ENCODE peak calls at places on chromosomes 4 and X, in six cellular contexts. N is H9, V is PC-3, E is left lung, A is PC-9, Q is tibial artery. G is an unnamed sample. For H3K9me3, the result is how much of the 10 kb centered on the place peaks cover.

GRCh38 chrX:129600981-129601424 is 53.8 kb downstream of the APLN start:
- DNase-seq in N (no peak), V (peak), E (no peak), A (no peak), Q (no peak), G (no peak)

GRCh38 chr4:184896868-184897715 is 71.3 kb upstream of the ACSL1 start:
- DNase-seq in N (no peak), V (no peak), E (peak), A (no peak), Q (no peak), G (no peak)

GRCh38 chr4:109629775-109630174 is 69.7 kb downstream of the MCUB start:
- DNase-seq in N (no peak), V (peak), E (no peak), A (no peak), Q (no peak), G (no peak)

GRCh38 chr4:53019485-53020382 is 157.6 kb downstream of the RASL11B start:
- DNase-seq in N (no peak), V (peak), E (no peak), A (no peak), Q (no peak), G (no peak)

GRCh38 chrX:119783026-119783425 is 8.4 kb downstream of the RPL39 start:
- DNase-seq in N (no peak), V (no peak), E (no peak), A (no peak), Q (no peak), G (no peak)

GRCh38 chr4:187565416-187565815 is 430.2 kb upstream of the ZFP42 start:
- DNase-seq in N (peak), V (no peak), E (no peak), A (no peak), Q (no peak), G (no peak)

GRCh38 chr4:85784947-85785346 is 310.0 kb downstream of the ARHGAP24 start:
- DNase-seq in N (no peak), V (no peak), E (no peak), A (no peak), Q (no peak), G (no peak)

GRCh38 chrX:133444952-133445831 is 29.9 kb upstream of the GPC4 start:
- DNase-seq in N (peak), V (peak), E (no peak), A (peak), Q (no peak), G (no peak)

GRCh38 chrX:7263961-7264360 is 116.0 kb upstream of the PUDP start:
- DNase-seq in N (no peak), V (peak), E (no peak), A (peak), Q (no peak), G (no peak)

GRCh38 chr4:83386931-83387897 is 52.6 kb upstream of the HPSE start:
- DNase-seq in N (peak), V (peak), E (no peak), A (no peak), Q (no peak), G (no peak)

GRCh38 chrX:86021652-86022289 is 25.6 kb downstream of the CHM start:
- DNase-seq in N (no peak), V (no peak), E (no peak), A (no peak), Q (no peak), G (no peak)

GRCh38 chr4:87220094-87220831 is at the start of gene KLHL8:
- DNase-seq in N (peak), V (peak), E (peak), A (peak), Q (peak), G (peak)

GRCh38 chr4:159966741-159967140 is 863.9 kb downstream of the RAPGEF2 start:
- DNase-seq in N (no peak), V (no peak), E (peak), A (no peak), Q (no peak), G (no peak)

DNA sequence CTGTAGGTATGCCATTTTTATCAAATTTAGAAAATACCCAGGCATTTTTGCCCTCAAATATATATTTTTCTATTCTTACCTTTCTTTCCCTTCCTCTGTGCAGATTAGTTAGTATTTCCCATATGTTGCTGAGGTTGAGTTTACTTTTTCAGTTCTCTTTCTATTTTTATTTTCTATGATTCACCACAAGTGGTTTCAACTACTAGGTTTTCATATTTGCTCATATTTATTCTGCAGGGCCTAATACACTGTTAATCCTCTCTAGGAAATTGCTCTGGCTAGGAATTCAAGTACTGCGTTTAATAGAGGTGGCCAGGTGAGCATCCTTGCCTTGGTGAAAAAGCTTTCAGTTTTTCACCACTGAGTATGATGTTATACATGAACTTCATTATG is 1535.3 kb upstream of the PCDH10 start:
- DNase-seq in N (no peak), V (no peak), E (no peak), A (no peak), Q (no peak), G (no peak)
- H3K27ac ChIP-seq in N (no peak), V (no peak), E (no peak), A (no peak), Q (no peak), G (no peak)

GRCh38 chr4:2265113-2266110 is 3.5 kb upstream of the MXD4 start:
- DNase-seq in N (no peak), V (no peak), E (peak), A (no peak), Q (no peak), G (peak)
- TF ChIP-seq CTCF in N (no peak), V (no peak), E (no peak), A (no peak), Q (no peak), G (no peak)

DNA sequence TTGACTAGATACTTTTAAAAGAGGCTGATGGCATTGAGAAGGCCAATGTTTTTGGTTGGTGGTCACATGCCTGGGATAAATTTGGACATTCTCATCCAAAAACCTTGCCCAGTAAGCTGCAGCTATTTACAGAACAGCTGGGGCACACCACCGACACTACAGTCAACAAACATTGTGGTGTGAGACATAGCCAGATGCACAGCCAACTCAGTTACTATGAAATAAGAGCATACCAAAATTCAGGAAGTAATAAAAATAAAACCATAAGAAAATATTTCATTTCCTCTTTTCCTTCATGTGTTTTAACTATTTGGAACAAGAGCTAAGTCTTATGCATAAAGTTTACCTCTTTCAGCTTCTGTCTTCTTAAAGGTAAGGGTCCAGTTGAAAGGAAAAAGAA is 8.8 kb downstream of the PPM1K start:
- DNase-seq in N (no peak), V (peak), E (no peak), A (no peak), Q (no peak), G (no peak)
- H3K9me3 ChIP-seq in N (under half), V (under half), E (under half), A (under half), Q (under half), G (under half)

DNA sequence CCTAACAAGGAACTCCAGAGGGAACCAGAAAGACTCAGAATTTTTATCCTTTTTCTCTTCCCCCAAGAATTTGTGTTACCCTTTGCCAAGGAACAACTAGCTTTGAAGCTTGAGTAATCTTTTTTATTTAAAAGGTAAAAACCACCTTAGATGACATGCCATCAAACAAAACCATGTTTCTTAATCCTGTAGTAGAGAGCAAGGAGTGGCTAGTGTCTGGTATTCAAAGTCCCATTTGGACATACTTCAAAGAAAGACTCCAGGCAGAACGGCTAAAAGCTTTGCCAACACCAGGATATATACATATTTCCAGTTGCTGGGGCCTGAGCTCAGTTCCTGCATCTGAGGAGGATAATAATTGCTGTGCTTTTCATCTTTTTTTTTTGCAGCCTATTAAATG is 109.2 kb upstream of the DDIT4L start:
- DNase-seq in N (no peak), V (no peak), E (no peak), A (no peak), Q (no peak), G (no peak)
- H3K27ac ChIP-seq in N (no peak), V (no peak), E (no peak), A (no peak), Q (peak), G (peak)

DNA sequence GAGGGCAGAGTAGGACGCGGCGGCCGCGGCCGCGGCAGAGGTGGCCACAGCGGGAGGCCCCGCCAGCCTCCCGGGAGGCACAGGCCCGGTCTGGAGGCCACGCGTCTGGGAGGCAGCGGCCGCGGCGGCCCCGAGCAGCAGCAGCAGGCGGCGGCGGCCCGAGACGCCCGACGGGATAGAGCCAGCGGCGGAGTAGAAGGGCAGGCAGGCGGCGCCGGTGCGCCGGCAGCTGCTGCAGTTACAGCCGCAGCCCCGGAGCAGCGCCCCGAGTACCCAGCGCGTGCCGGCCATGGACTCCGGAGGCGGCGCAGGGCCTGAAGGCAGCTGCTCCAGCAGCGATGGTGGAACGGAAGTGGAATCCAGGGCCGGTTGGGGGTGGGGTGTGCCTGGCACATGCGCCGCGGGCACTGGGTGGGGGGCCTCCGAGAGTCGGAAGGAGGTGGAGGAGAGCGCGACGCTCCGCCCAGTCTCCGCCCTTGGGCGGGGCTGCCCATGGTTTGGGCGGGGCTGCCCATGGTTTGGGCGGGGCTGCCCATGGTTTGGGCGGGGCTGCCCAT is at the start of gene GRSF1:
- DNase-seq in N (peak), V (peak), E (peak), A (peak), Q (peak), G (peak)
- TF ChIP-seq CTCF in N (peak), V (no peak), E (no peak), A (no peak), Q (peak), G (peak)

GRCh38 chr4:175215208-175215607 is 297.1 kb downstream of the ADAM29 start:
- DNase-seq in N (no peak), V (no peak), E (no peak), A (no peak), Q (no peak), G (no peak)

GRCh38 chr4:175215657-175216056 is 297.5 kb downstream of the ADAM29 start:
- DNase-seq in N (no peak), V (no peak), E (no peak), A (no peak), Q (no peak), G (no peak)
- H3K9me3 ChIP-seq in N (under half), V (under half), E (half or more), A (under half), Q (under half), G (under half)

GRCh38 chr4:124330045-124330444 is 382.5 kb downstream of the ANKRD50 start:
- DNase-seq in N (no peak), V (no peak), E (no peak), A (no peak), Q (no peak), G (no peak)
- H3K27ac ChIP-seq in N (no peak), V (no peak), E (no peak), A (no peak), Q (no peak), G (no peak)

GRCh38 chr4:168864831-168865541 is 145.1 kb downstream of the CBR4 start:
- DNase-seq in N (peak), V (peak), E (no peak), A (no peak), Q (no peak), G (no peak)
- TF ChIP-seq CTCF in N (peak), V (peak), E (peak), A (no peak), Q (no peak), G (peak)

GRCh38 chr4:22969314-22969896 is 276.7 kb downstream of the GBA3 start:
- DNase-seq in N (no peak), V (peak), E (no peak), A (peak), Q (no peak), G (no peak)

GRCh38 chr4:22970665-22971064 is 277.9 kb downstream of the GBA3 start:
- DNase-seq in N (no peak), V (no peak), E (no peak), A (no peak), Q (no peak), G (no peak)
- H3K9me3 ChIP-seq in N (under half), V (under half), E (under half), A (under half), Q (under half), G (under half)

GRCh38 chr4:65391814-65392213 is 278.5 kb downstream of the EPHA5 start:
- DNase-seq in N (no peak), V (no peak), E (no peak), A (no peak), Q (no peak), G (no peak)

GRCh38 chr4:65393078-65393477 is 277.2 kb downstream of the EPHA5 start:
- DNase-seq in N (no peak), V (no peak), E (no peak), A (no peak), Q (no peak), G (no peak)

GRCh38 chr4:65391382-65391781 is 278.9 kb downstream of the EPHA5 start:
- DNase-seq in N (no peak), V (no peak), E (peak), A (no peak), Q (no peak), G (no peak)

GRCh38 chr4:65386927-65387326 is 283.4 kb downstream of the EPHA5 start:
- DNase-seq in N (no peak), V (no peak), E (peak), A (no peak), Q (no peak), G (no peak)

GRCh38 chr4:65392488-65392887 is 277.8 kb downstream of the EPHA5 start:
- DNase-seq in N (no peak), V (peak), E (no peak), A (no peak), Q (no peak), G (no peak)
- H3K27ac ChIP-seq in N (no peak), V (no peak), E (no peak), A (no peak), Q (no peak), G (no peak)